ENCODE peak calls at places on chromosomes 12 and 14, in eight cellular contexts. Z is ascending aorta, C is HCT116, P is endothelial cell, S is kidney, E is astrocyte of the spinal cord, T is neural progenitor cell, I is brain microvascular endothelial cell. B is an unnamed sample.

GRCh38 chr12:10829994-10830393 is 3.8 kb upstream of the TAS2R10 start:
- DNase-seq in Z (no peak), C (no peak), P (no peak), S (no peak), E (no peak), T (no peak), I (no peak), B (no peak)

GRCh38 chr12:113815031-113815430 is 151.1 kb downstream of the RBM19 start:
- DNase-seq in Z (no peak), C (no peak), P (no peak), S (no peak), E (no peak), T (no peak), I (no peak), B (no peak)

GRCh38 chr12:109461846-109462766 is 15.0 kb downstream of the KCTD10 start:
- DNase-seq in Z (no peak), C (no peak), P (peak), S (peak), E (peak), T (peak), I (peak), B (peak)

GRCh38 chr12:503111-503761 is 43.5 kb downstream of the B4GALNT3 start:
- DNase-seq in Z (no peak), C (peak), P (no peak), S (peak), E (no peak), T (no peak), I (no peak), B (peak)

GRCh38 chr12:67740706-67741105 is 92.2 kb downstream of the DYRK2 start:
- DNase-seq in Z (no peak), C (no peak), P (no peak), S (no peak), E (peak), T (peak), I (no peak), B (no peak)

GRCh38 chr12:39227218-39227617 is 215.7 kb downstream of the KIF21A start:
- DNase-seq in Z (no peak), C (no peak), P (no peak), S (no peak), E (peak), T (peak), I (no peak), B (no peak)

GRCh38 chr12:111546758-111547383 is 52.2 kb downstream of the ATXN2 start:
- DNase-seq in Z (no peak), C (no peak), P (no peak), S (no peak), E (peak), T (no peak), I (no peak), B (no peak)

GRCh38 chr14:60637490-60638452 is 11.5 kb downstream of the SIX1 start:
- DNase-seq in Z (no peak), C (no peak), P (peak), S (peak), E (peak), T (peak), I (peak), B (peak)

GRCh38 chr12:39451977-39452376 is 9.1 kb upstream of the KIF21A start:
- DNase-seq in Z (no peak), C (no peak), P (no peak), S (no peak), E (no peak), T (no peak), I (no peak), B (no peak)

GRCh38 chr14:72619071-72619710 is 274.7 kb downstream of the DPF3 start:
- DNase-seq in Z (no peak), C (no peak), P (no peak), S (peak), E (no peak), T (no peak), I (no peak), B (peak)

GRCh38 chr12:57268264-57268663 is 17.3 kb upstream of the STAC3 start:
- DNase-seq in Z (no peak), C (no peak), P (no peak), S (no peak), E (peak), T (no peak), I (no peak), B (no peak)

GRCh38 chr12:57266681-57267080 is 15.7 kb upstream of the STAC3 start:
- DNase-seq in Z (no peak), C (no peak), P (no peak), S (no peak), E (no peak), T (no peak), I (no peak), B (no peak)

GRCh38 chr12:57272337-57273151 is 21.6 kb upstream of the STAC3 start:
- DNase-seq in Z (no peak), C (no peak), P (no peak), S (no peak), E (peak), T (no peak), I (no peak), B (peak)

GRCh38 chr12:57273516-57273915 is 22.5 kb upstream of the STAC3 start:
- DNase-seq in Z (no peak), C (no peak), P (no peak), S (no peak), E (no peak), T (no peak), I (no peak), B (no peak)

GRCh38 chr12:57270966-57271470 is 20.0 kb upstream of the STAC3 start:
- DNase-seq in Z (no peak), C (no peak), P (no peak), S (no peak), E (no peak), T (no peak), I (no peak), B (peak)
- TF ChIP-seq CTCF in Z (no peak), C (no peak), P (no peak), S (no peak), E (peak), T (no peak), I (peak), B (peak)

DNA sequence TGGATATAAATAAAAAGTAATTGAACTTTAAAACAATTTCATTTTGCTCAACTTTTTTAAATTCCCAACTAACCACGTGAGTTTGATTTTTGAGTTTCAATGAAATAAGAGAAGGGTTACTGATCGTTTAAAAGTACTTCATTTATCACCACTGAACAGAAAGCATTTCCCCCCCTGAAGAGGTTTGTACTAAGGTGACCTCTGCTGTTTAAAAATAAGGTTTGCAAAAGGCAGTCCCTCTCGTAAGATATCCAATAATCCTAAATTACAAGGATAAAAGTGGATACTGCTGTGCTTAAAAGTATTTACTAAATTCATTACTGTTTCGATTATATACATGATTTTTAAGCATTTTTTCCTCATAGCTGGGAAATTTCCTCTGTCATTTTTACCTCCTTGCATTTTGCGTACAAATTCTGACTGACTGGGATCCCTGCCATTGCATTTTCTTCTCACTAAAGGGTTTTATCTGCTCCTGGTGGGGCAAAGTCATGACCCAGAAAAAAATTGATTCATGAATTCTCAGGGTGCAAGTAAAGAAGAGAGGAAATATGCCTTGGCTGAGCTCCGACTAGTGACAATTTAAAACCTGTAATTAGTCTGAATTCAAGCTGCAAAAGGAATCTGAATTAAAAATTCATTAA is 463.8 kb downstream of the PRKD1 start:
- DNase-seq in Z (no peak), C (no peak), P (no peak), S (no peak), E (peak), T (peak), I (no peak), B (no peak)
- TF ChIP-seq CTCF in Z (no peak), C (no peak), P (no peak), S (no peak), E (no peak), T (peak), I (no peak), B (peak)

GRCh38 chr12:49583361-49584094 is 15.6 kb upstream of the MCRS1 start:
- DNase-seq in Z (no peak), C (no peak), P (no peak), S (no peak), E (no peak), T (no peak), I (no peak), B (no peak)

GRCh38 chr12:49588761-49589516 is 16.5 kb downstream of the FAM186B start:
- DNase-seq in Z (no peak), C (no peak), P (no peak), S (no peak), E (no peak), T (no peak), I (no peak), B (no peak)

GRCh38 chr12:49585477-49586445 is 17.8 kb upstream of the MCRS1 start:
- DNase-seq in Z (no peak), C (no peak), P (no peak), S (no peak), E (no peak), T (no peak), I (no peak), B (no peak)

GRCh38 chr12:49588281-49588680 is 17.2 kb downstream of the FAM186B start:
- DNase-seq in Z (no peak), C (no peak), P (no peak), S (no peak), E (no peak), T (no peak), I (no peak), B (no peak)

GRCh38 chr12:49587174-49587908 is 18.1 kb downstream of the FAM186B start:
- DNase-seq in Z (no peak), C (no peak), P (no peak), S (no peak), E (no peak), T (no peak), I (no peak), B (no peak)
- TF ChIP-seq CTCF in Z (no peak), C (no peak), P (no peak), S (no peak), E (no peak), T (peak), I (peak), B (peak)

GRCh38 chr14:39469094-39469710 is 37.0 kb upstream of the FBXO33 start:
- DNase-seq in Z (no peak), C (no peak), P (peak), S (peak), E (no peak), T (peak), I (no peak), B (peak)
- TF ChIP-seq CTCF in Z (no peak), C (no peak), P (peak), S (no peak), E (peak), T (peak), I (peak), B (peak)

DNA sequence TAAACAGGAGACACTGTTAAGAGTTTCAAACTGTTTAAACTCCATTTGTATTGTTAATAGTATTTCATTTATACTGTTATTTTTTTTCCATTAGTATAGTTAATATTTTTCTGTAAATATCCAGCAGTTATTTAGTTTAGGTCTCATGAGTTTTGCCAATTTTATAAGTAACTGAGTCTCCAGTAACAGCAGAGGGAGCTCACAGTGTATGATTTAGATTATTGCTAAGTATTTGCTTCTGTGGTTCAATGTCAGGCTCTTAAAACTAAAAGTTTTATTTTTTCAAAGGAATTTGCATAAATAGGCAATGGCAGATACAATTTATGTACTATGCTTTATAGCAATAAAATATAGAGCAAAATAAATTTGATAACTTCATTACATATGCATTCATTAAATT is 209.7 kb downstream of the ATXN7L3B start:
- DNase-seq in Z (no peak), C (peak), P (no peak), S (no peak), E (peak), T (no peak), I (no peak), B (no peak)
- TF ChIP-seq CTCF in Z (no peak), C (peak), P (no peak), S (no peak), E (peak), T (no peak), I (peak), B (peak)

GRCh38 chr12:81465881-81466280 is 293.3 kb downstream of the PPFIA2 start:
- DNase-seq in Z (no peak), C (no peak), P (no peak), S (no peak), E (no peak), T (no peak), I (no peak), B (no peak)

GRCh38 chr12:81465191-81465590 is 294.0 kb downstream of the PPFIA2 start:
- DNase-seq in Z (no peak), C (no peak), P (no peak), S (no peak), E (no peak), T (no peak), I (no peak), B (no peak)

GRCh38 chr12:81461163-81461562 is 298.0 kb downstream of the PPFIA2 start:
- DNase-seq in Z (no peak), C (no peak), P (no peak), S (no peak), E (no peak), T (no peak), I (no peak), B (no peak)
- TF ChIP-seq CTCF in Z (no peak), C (no peak), P (peak), S (no peak), E (peak), T (peak), I (peak), B (peak)

B was measured in endodermal cell.